ENCODE peak calls at places on chromosome 4, in seven cellular contexts. X is stimulated activated CD4-positive, alpha-beta T cell treated with anti-CD3 and anti-CD28 coated beads, Interleukin-2, amount 100 ng/mL, for 24 hours; A is COR-L47; D is A549; C is Kasumi-1; F is fibroblast of pulmonary artery; M is ELF-1. R is an unnamed sample.
A peak's percentile ranks its signal among the peaks of the same experiment; 100 is the strongest.

GRCh38 chr4:53775381-53775780 is 184.1 kb upstream of the LNX1 start:
- DNase-seq in X (no peak), A (no peak), D (no peak), C (no peak), F (no peak), M (no peak), R (no peak)

GRCh38 chr4:174764105-174764729 is 64.8 kb downstream of the GLRA3 start:
- DNase-seq in X (no peak), A (peak; percentile 58), D (peak; percentile 19), C (peak; percentile 78), F (peak; percentile 71), M (no peak), R (peak; percentile 20)

GRCh38 chr4:61427099-61427817 is 227.1 kb downstream of the ADGRL3 start:
- DNase-seq in X (no peak), A (no peak), D (no peak), C (no peak), F (no peak), M (no peak), R (no peak)

GRCh38 chr4:25702848-25703247 is 47.2 kb downstream of the SLC34A2 start:
- DNase-seq in X (no peak), A (no peak), D (no peak), C (no peak), F (peak; percentile 72), M (no peak), R (no peak)

GRCh38 chr4:10354746-10355145 is 102.5 kb downstream of the ZNF518B start:
- DNase-seq in X (no peak), A (peak; percentile 84), D (no peak), C (no peak), F (no peak), M (no peak), R (peak; percentile 86)

GRCh38 chr4:87975466-87975865 is at the start of gene SPP1:
- DNase-seq in X (no peak), A (peak; percentile 75), D (peak; percentile 25), C (peak; percentile 40), F (peak; percentile 8), M (peak; percentile 81), R (no peak)

GRCh38 chr4:38681283-38682066 is 17.5 kb downstream of the KLF3 start:
- DNase-seq in X (no peak), A (no peak), D (no peak), C (no peak), F (peak; percentile 81), M (no peak), R (no peak)

GRCh38 chr4:3186609-3187008 is 62.4 kb upstream of the MSANTD1 start:
- DNase-seq in X (no peak), A (no peak), D (no peak), C (no peak), F (no peak), M (no peak), R (no peak)

GRCh38 chr4:152243890-152244595 is 291.8 kb downstream of the FBXW7 start:
- DNase-seq in X (no peak), A (no peak), D (no peak), C (peak; percentile 40), F (peak; percentile 46), M (no peak), R (peak; percentile 37)

GRCh38 chr4:151675366-151676060 is 85.3 kb downstream of the GATB start:
- DNase-seq in X (no peak), A (no peak), D (no peak), C (no peak), F (no peak), M (peak; percentile 49), R (no peak)

GRCh38 chr4:118587946-118588345 is 97.2 kb upstream of the METTL14 start:
- DNase-seq in X (no peak), A (no peak), D (no peak), C (no peak), F (no peak), M (no peak), R (no peak)

R was measured in DMS153.